ENCODE peak calls at places on chromosomes 1 and 21, in nine cellular contexts. F is NCI-H1105; E is foreskin keratinocyte; O is HT-29; W is effector memory CD8-positive, alpha-beta T cell; X is AG09309; K is caudate nucleus; C is NCI-H2029 treated with DMSO at 0.1 percent for 48 hours; J is substantia nigra. R is an unnamed sample.

GRCh38 chr1:182596934-182597333 is 7.3 kb downstream of the RGS16 start:
- DNase-seq in X (no peak), E (no peak), O (no peak), K (no peak), W (no peak), C (no peak), F (no peak), J (no peak), R (no peak)

GRCh38 chr1:60692031-60692430 is 390.3 kb upstream of the NFIA start:
- DNase-seq in K (no peak), W (no peak), X (no peak), J (no peak), O (no peak), E (no peak), C (no peak), F (no peak), R (no peak)

GRCh38 chr1:186050360-186050759 is 316.2 kb downstream of the HMCN1 start:
- DNase-seq in O (no peak), X (no peak), K (no peak), J (no peak), E (peak; percentile 64), C (no peak), W (no peak), F (no peak), R (no peak)

GRCh38 chr1:21619041-21619947 is 49.9 kb downstream of the RAP1GAP start:
- DNase-seq in W (no peak), J (no peak), K (no peak), F (no peak), O (no peak), C (no peak), X (no peak), E (no peak), R (no peak)

GRCh38 chr21:21324297-21324696 is 326.1 kb downstream of the NCAM2 start:
- DNase-seq in C (no peak), F (no peak), X (no peak), E (no peak), K (no peak), J (no peak), W (no peak), O (peak; percentile 1), R (no peak)

GRCh38 chr21:36211660-36212512 is 55.3 kb downstream of the DOP1B start:
- DNase-seq in F (no peak), W (no peak), O (no peak), J (no peak), E (peak; percentile 71), C (no peak), X (peak; percentile 57), K (no peak), R (no peak)

GRCh38 chr1:245604979-245605378 is 450.2 kb downstream of the KIF26B start:
- DNase-seq in C (no peak), K (no peak), W (no peak), E (no peak), O (no peak), J (no peak), F (no peak), X (no peak), R (no peak)

GRCh38 chr1:157269656-157270375 is 131.6 kb upstream of the ETV3 start:
- DNase-seq in C (no peak), W (no peak), J (no peak), O (no peak), E (no peak), F (no peak), K (no peak), X (no peak), R (no peak)

GRCh38 chr1:240946926-240947325 is 335.0 kb upstream of the GREM2 start:
- DNase-seq in J (no peak), O (peak; percentile 81), X (peak; percentile 29), K (no peak), E (no peak), W (no peak), C (no peak), F (no peak), R (no peak)

GRCh38 chr1:222331340-222331739 is 216.6 kb downstream of the HHIPL2 start:
- DNase-seq in F (no peak), J (no peak), C (no peak), O (no peak), K (no peak), E (peak; percentile 54), X (peak; percentile 42), W (no peak), R (no peak)

GRCh38 chr1:48263042-48263441 is 40.5 kb downstream of the SLC5A9 start:
- DNase-seq in X (no peak), E (no peak), J (no peak), C (no peak), O (no peak), W (no peak), F (no peak), K (no peak), R (no peak)

GRCh38 chr1:161398900-161399256 is 31.2 kb upstream of the CFAP126 start:
- DNase-seq in W (no peak), X (no peak), K (no peak), E (no peak), F (no peak), J (no peak), O (no peak), C (no peak), R (no peak)

GRCh38 chr1:224432141-224432540 is 2.5 kb downstream of the WDR26 start:
- DNase-seq in K (no peak), E (no peak), C (no peak), F (no peak), X (no peak), J (no peak), W (no peak), O (no peak), R (no peak)

GRCh38 chr1:27102134-27102706 is 52.7 kb downstream of the SLC9A1 start:
- DNase-seq in W (no peak), J (no peak), K (no peak), F (no peak), O (no peak), X (no peak), E (no peak), C (no peak), R (no peak)

GRCh38 chr21:46636550-46637289 is 1.2 kb downstream of the PRMT2 start:
- DNase-seq in W (no peak), C (no peak), X (no peak), F (no peak), O (no peak), E (no peak), J (no peak), K (no peak), R (no peak)

GRCh38 chr21:45788198-45788597 is 144.7 kb downstream of the PCBP3 start:
- DNase-seq in O (no peak), E (no peak), F (no peak), C (no peak), J (no peak), W (no peak), K (no peak), X (no peak), R (no peak)

GRCh38 chr21:37496972-37497371 is 130.4 kb downstream of the DYRK1A start:
- DNase-seq in K (no peak), X (no peak), J (no peak), O (peak; percentile 9), W (no peak), C (no peak), F (no peak), E (no peak), R (no peak)

GRCh38 chr1:12518956-12519707 is 98.9 kb downstream of the DHRS3 start:
- DNase-seq in K (peak; percentile 13), F (no peak), J (no peak), W (no peak), X (peak; percentile 73), O (no peak), C (no peak), E (no peak), R (no peak)

GRCh38 chr21:39523398-39523797 is 71.6 kb downstream of the SH3BGR start:
- DNase-seq in E (no peak), X (no peak), F (no peak), J (no peak), K (no peak), W (no peak), O (no peak), C (peak; percentile 85), R (peak; percentile 29)

GRCh38 chr1:205454903-205455335 is 926 bp downstream of the BLACAT1 start:
- DNase-seq in K (no peak), E (no peak), J (no peak), O (no peak), X (no peak), W (no peak), F (no peak), C (no peak), R (no peak)

GRCh38 chr21:44347911-44348451 is 5.4 kb upstream of the TRPM2 start:
- DNase-seq in J (no peak), K (no peak), O (no peak), F (peak; percentile 78), E (no peak), W (no peak), X (no peak), C (peak; percentile 89), R (peak; percentile 77)

GRCh38 chr1:59393211-59394180 is 96.6 kb downstream of the FGGY start:
- DNase-seq in J (no peak), W (no peak), K (no peak), X (peak; percentile 71), F (peak; percentile 1), C (peak; percentile 99), E (no peak), O (no peak), R (peak; percentile 77)

GRCh38 chr1:5850503-5850902 is 141.7 kb downstream of the NPHP4 start:
- DNase-seq in K (no peak), C (no peak), X (no peak), W (no peak), O (no peak), J (no peak), F (no peak), E (no peak), R (no peak)

GRCh38 chr1:77539510-77540142 is 142.8 kb downstream of the ZZZ3 start:
- DNase-seq in O (no peak), K (no peak), F (no peak), E (peak; percentile 56), C (no peak), J (no peak), W (no peak), X (peak; percentile 93), R (no peak)

GRCh38 chr1:10598088-10598712 is 123.5 kb downstream of the PEX14 start:
- DNase-seq in W (no peak), J (no peak), X (no peak), K (no peak), F (peak; percentile 37), C (peak; percentile 20), E (no peak), O (peak; percentile 17), R (no peak)

GRCh38 chr1:197660389-197660788 is 114.9 kb downstream of the DENND1B start:
- DNase-seq in O (no peak), F (no peak), K (no peak), J (no peak), C (no peak), W (no peak), X (no peak), E (no peak), R (no peak)

R was measured in breast epithelium.